ENCODE peak calls at places on chromosomes 4 and X, in nine cellular contexts. One of them, this sample, is unnamed.

GRCh38 chr4:77031544-77031943 is 44.2 kb downstream of the CCNI start:
- DNase-seq in M059J: no peak
- DNase-seq in H7: no peak
- DNase-seq in endothelial cell: no peak
- DNase-seq in iPS-NIHi11: no peak
- DNase-seq in astrocyte: no peak
- DNase-seq in activated CD8-positive, alpha-beta memory T cell treated with anti-CD3 and anti-CD28 coated beads, Interleukin-2, amount 50 U/mL, for 48 hours: no peak
- DNase-seq in astrocyte of the spinal cord: no peak
- DNase-seq in NCI-H146: no peak
- DNase-seq in this sample: no peak

GRCh38 chr4:108107116-108107515 is 61.6 kb downstream of the LEF1 start:
- DNase-seq in M059J: no peak
- DNase-seq in H7: no peak
- DNase-seq in endothelial cell: no peak
- DNase-seq in iPS-NIHi11: no peak
- DNase-seq in astrocyte: no peak
- DNase-seq in activated CD8-positive, alpha-beta memory T cell treated with anti-CD3 and anti-CD28 coated beads, Interleukin-2, amount 50 U/mL, for 48 hours: no peak
- DNase-seq in astrocyte of the spinal cord: no peak
- DNase-seq in NCI-H146: no peak
- DNase-seq in this sample: no peak

GRCh38 chr4:3059090-3059428 is 15.3 kb downstream of the HTT-AS start:
- DNase-seq in M059J: no peak
- DNase-seq in H7: no peak
- DNase-seq in endothelial cell: no peak
- DNase-seq in iPS-NIHi11: no peak
- DNase-seq in astrocyte: no peak
- DNase-seq in activated CD8-positive, alpha-beta memory T cell treated with anti-CD3 and anti-CD28 coated beads, Interleukin-2, amount 50 U/mL, for 48 hours: no peak
- DNase-seq in astrocyte of the spinal cord: no peak
- DNase-seq in NCI-H146: no peak
- DNase-seq in this sample: no peak

GRCh38 chr4:127049506-127049905 is 583.3 kb upstream of the INTU start:
- DNase-seq in M059J: peak
- DNase-seq in H7: no peak
- DNase-seq in endothelial cell: no peak
- DNase-seq in iPS-NIHi11: no peak
- DNase-seq in astrocyte: peak
- DNase-seq in activated CD8-positive, alpha-beta memory T cell treated with anti-CD3 and anti-CD28 coated beads, Interleukin-2, amount 50 U/mL, for 48 hours: no peak
- DNase-seq in astrocyte of the spinal cord: no peak
- DNase-seq in NCI-H146: no peak
- DNase-seq in this sample: no peak

GRCh38 chr4:174604198-174604597 is 81.9 kb upstream of the HPGD start:
- DNase-seq in M059J: peak
- DNase-seq in H7: no peak
- DNase-seq in endothelial cell: no peak
- DNase-seq in iPS-NIHi11: no peak
- DNase-seq in astrocyte: peak
- DNase-seq in activated CD8-positive, alpha-beta memory T cell treated with anti-CD3 and anti-CD28 coated beads, Interleukin-2, amount 50 U/mL, for 48 hours: no peak
- DNase-seq in astrocyte of the spinal cord: peak
- DNase-seq in NCI-H146: no peak
- DNase-seq in this sample: no peak

GRCh38 chrX:22366166-22366702 is 93.5 kb downstream of the CBLL2 start:
- DNase-seq in M059J: peak
- DNase-seq in H7: no peak
- DNase-seq in endothelial cell: no peak
- DNase-seq in iPS-NIHi11: no peak
- DNase-seq in astrocyte: peak
- DNase-seq in activated CD8-positive, alpha-beta memory T cell treated with anti-CD3 and anti-CD28 coated beads, Interleukin-2, amount 50 U/mL, for 48 hours: no peak
- DNase-seq in astrocyte of the spinal cord: peak
- DNase-seq in NCI-H146: no peak
- DNase-seq in this sample: no peak

GRCh38 chr4:176563591-176563990 is 229.1 kb downstream of the VEGFC start:
- DNase-seq in M059J: no peak
- DNase-seq in H7: no peak
- DNase-seq in endothelial cell: no peak
- DNase-seq in iPS-NIHi11: no peak
- DNase-seq in astrocyte: no peak
- DNase-seq in activated CD8-positive, alpha-beta memory T cell treated with anti-CD3 and anti-CD28 coated beads, Interleukin-2, amount 50 U/mL, for 48 hours: no peak
- DNase-seq in astrocyte of the spinal cord: no peak
- DNase-seq in NCI-H146: no peak
- DNase-seq in this sample: no peak

GRCh38 chrX:107454302-107454701 is 4.8 kb downstream of the FRMPD3 start:
- DNase-seq in M059J: peak
- DNase-seq in H7: no peak
- DNase-seq in endothelial cell: no peak
- DNase-seq in iPS-NIHi11: no peak
- DNase-seq in astrocyte: peak
- DNase-seq in activated CD8-positive, alpha-beta memory T cell treated with anti-CD3 and anti-CD28 coated beads, Interleukin-2, amount 50 U/mL, for 48 hours: no peak
- DNase-seq in astrocyte of the spinal cord: peak
- DNase-seq in NCI-H146: no peak
- DNase-seq in this sample: no peak

GRCh38 chr4:137471461-137471860 is 60.8 kb downstream of the PCDH18 start:
- DNase-seq in M059J: no peak
- DNase-seq in H7: no peak
- DNase-seq in endothelial cell: no peak
- DNase-seq in iPS-NIHi11: no peak
- DNase-seq in astrocyte: no peak
- DNase-seq in activated CD8-positive, alpha-beta memory T cell treated with anti-CD3 and anti-CD28 coated beads, Interleukin-2, amount 50 U/mL, for 48 hours: no peak
- DNase-seq in astrocyte of the spinal cord: no peak
- DNase-seq in NCI-H146: no peak
- DNase-seq in this sample: no peak

GRCh38 chrX:111671668-111672067 is 9.3 kb upstream of the ALG13 start:
- DNase-seq in M059J: no peak
- DNase-seq in H7: no peak
- DNase-seq in endothelial cell: no peak
- DNase-seq in iPS-NIHi11: no peak
- DNase-seq in astrocyte: no peak
- DNase-seq in activated CD8-positive, alpha-beta memory T cell treated with anti-CD3 and anti-CD28 coated beads, Interleukin-2, amount 50 U/mL, for 48 hours: no peak
- DNase-seq in astrocyte of the spinal cord: no peak
- DNase-seq in NCI-H146: no peak
- DNase-seq in this sample: no peak

GRCh38 chr4:54232151-54232688 is 3.1 kb downstream of the PDGFRA start:
- DNase-seq in M059J: no peak
- DNase-seq in H7: no peak
- DNase-seq in endothelial cell: no peak
- DNase-seq in iPS-NIHi11: no peak
- DNase-seq in astrocyte: peak
- DNase-seq in activated CD8-positive, alpha-beta memory T cell treated with anti-CD3 and anti-CD28 coated beads, Interleukin-2, amount 50 U/mL, for 48 hours: peak
- DNase-seq in astrocyte of the spinal cord: peak
- DNase-seq in NCI-H146: no peak
- DNase-seq in this sample: peak

GRCh38 chr4:118955515-118955914 is 66.9 kb downstream of the SYNPO2 start:
- DNase-seq in M059J: no peak
- DNase-seq in H7: no peak
- DNase-seq in endothelial cell: no peak
- DNase-seq in iPS-NIHi11: no peak
- DNase-seq in astrocyte: no peak
- DNase-seq in activated CD8-positive, alpha-beta memory T cell treated with anti-CD3 and anti-CD28 coated beads, Interleukin-2, amount 50 U/mL, for 48 hours: no peak
- DNase-seq in astrocyte of the spinal cord: peak
- DNase-seq in NCI-H146: no peak
- DNase-seq in this sample: no peak

GRCh38 chr4:588351-588849 is 12.3 kb upstream of the TMEM271 start:
- DNase-seq in M059J: no peak
- DNase-seq in H7: peak
- DNase-seq in endothelial cell: no peak
- DNase-seq in iPS-NIHi11: no peak
- DNase-seq in astrocyte: no peak
- DNase-seq in activated CD8-positive, alpha-beta memory T cell treated with anti-CD3 and anti-CD28 coated beads, Interleukin-2, amount 50 U/mL, for 48 hours: no peak
- DNase-seq in astrocyte of the spinal cord: no peak
- DNase-seq in NCI-H146: no peak
- DNase-seq in this sample: no peak

GRCh38 chrX:17242470-17242869 is 132.5 kb upstream of the NHS start:
- DNase-seq in M059J: peak
- DNase-seq in H7: peak
- DNase-seq in endothelial cell: peak
- DNase-seq in iPS-NIHi11: peak
- DNase-seq in astrocyte: peak
- DNase-seq in activated CD8-positive, alpha-beta memory T cell treated with anti-CD3 and anti-CD28 coated beads, Interleukin-2, amount 50 U/mL, for 48 hours: no peak
- DNase-seq in astrocyte of the spinal cord: peak
- DNase-seq in NCI-H146: peak
- DNase-seq in this sample: peak

GRCh38 chr4:140187316-140187695 is 33.3 kb upstream of the MAML3 start:
- DNase-seq in M059J: no peak
- DNase-seq in H7: no peak
- DNase-seq in endothelial cell: no peak
- DNase-seq in iPS-NIHi11: no peak
- DNase-seq in astrocyte: no peak
- DNase-seq in activated CD8-positive, alpha-beta memory T cell treated with anti-CD3 and anti-CD28 coated beads, Interleukin-2, amount 50 U/mL, for 48 hours: no peak
- DNase-seq in astrocyte of the spinal cord: peak
- DNase-seq in NCI-H146: no peak
- DNase-seq in this sample: no peak

GRCh38 chr4:101643201-101643600 is 147.3 kb upstream of the BANK1 start:
- DNase-seq in M059J: peak
- DNase-seq in H7: no peak
- DNase-seq in endothelial cell: no peak
- DNase-seq in iPS-NIHi11: no peak
- DNase-seq in astrocyte: peak
- DNase-seq in activated CD8-positive, alpha-beta memory T cell treated with anti-CD3 and anti-CD28 coated beads, Interleukin-2, amount 50 U/mL, for 48 hours: no peak
- DNase-seq in astrocyte of the spinal cord: no peak
- DNase-seq in NCI-H146: no peak
- DNase-seq in this sample: no peak

GRCh38 chrX:15973941-15974340 is 119.3 kb upstream of the AP1S2 start:
- DNase-seq in M059J: no peak
- DNase-seq in H7: no peak
- DNase-seq in endothelial cell: no peak
- DNase-seq in iPS-NIHi11: no peak
- DNase-seq in astrocyte: no peak
- DNase-seq in activated CD8-positive, alpha-beta memory T cell treated with anti-CD3 and anti-CD28 coated beads, Interleukin-2, amount 50 U/mL, for 48 hours: no peak
- DNase-seq in astrocyte of the spinal cord: no peak
- DNase-seq in NCI-H146: no peak
- DNase-seq in this sample: no peak

GRCh38 chr4:101355246-101355645 is 7.9 kb upstream of the PPP3CA start:
- DNase-seq in M059J: no peak
- DNase-seq in H7: no peak
- DNase-seq in endothelial cell: no peak
- DNase-seq in iPS-NIHi11: no peak
- DNase-seq in astrocyte: no peak
- DNase-seq in activated CD8-positive, alpha-beta memory T cell treated with anti-CD3 and anti-CD28 coated beads, Interleukin-2, amount 50 U/mL, for 48 hours: no peak
- DNase-seq in astrocyte of the spinal cord: no peak
- DNase-seq in NCI-H146: no peak
- DNase-seq in this sample: no peak

GRCh38 chr4:74005528-74005927 is 7.1 kb upstream of the CXCL5 start:
- DNase-seq in M059J: peak
- DNase-seq in H7: no peak
- DNase-seq in endothelial cell: no peak
- DNase-seq in iPS-NIHi11: no peak
- DNase-seq in astrocyte: no peak
- DNase-seq in activated CD8-positive, alpha-beta memory T cell treated with anti-CD3 and anti-CD28 coated beads, Interleukin-2, amount 50 U/mL, for 48 hours: no peak
- DNase-seq in astrocyte of the spinal cord: no peak
- DNase-seq in NCI-H146: no peak
- DNase-seq in this sample: no peak

GRCh38 chr4:117783716-117784115 is 250.6 kb upstream of the NDST3 start:
- DNase-seq in M059J: peak
- DNase-seq in H7: no peak
- DNase-seq in endothelial cell: no peak
- DNase-seq in iPS-NIHi11: no peak
- DNase-seq in astrocyte: peak
- DNase-seq in activated CD8-positive, alpha-beta memory T cell treated with anti-CD3 and anti-CD28 coated beads, Interleukin-2, amount 50 U/mL, for 48 hours: no peak
- DNase-seq in astrocyte of the spinal cord: peak
- DNase-seq in NCI-H146: no peak
- DNase-seq in this sample: no peak

GRCh38 chrX:7252013-7252610 is 104.2 kb upstream of the PUDP start:
- DNase-seq in M059J: no peak
- DNase-seq in H7: no peak
- DNase-seq in endothelial cell: no peak
- DNase-seq in iPS-NIHi11: no peak
- DNase-seq in astrocyte: no peak
- DNase-seq in activated CD8-positive, alpha-beta memory T cell treated with anti-CD3 and anti-CD28 coated beads, Interleukin-2, amount 50 U/mL, for 48 hours: no peak
- DNase-seq in astrocyte of the spinal cord: no peak
- DNase-seq in NCI-H146: no peak
- DNase-seq in this sample: no peak

GRCh38 chr4:147328756-147329446 is 152.0 kb upstream of the EDNRA start:
- DNase-seq in M059J: no peak
- DNase-seq in H7: no peak
- DNase-seq in endothelial cell: no peak
- DNase-seq in iPS-NIHi11: no peak
- DNase-seq in astrocyte: no peak
- DNase-seq in activated CD8-positive, alpha-beta memory T cell treated with anti-CD3 and anti-CD28 coated beads, Interleukin-2, amount 50 U/mL, for 48 hours: no peak
- DNase-seq in astrocyte of the spinal cord: no peak
- DNase-seq in NCI-H146: no peak
- DNase-seq in this sample: no peak

GRCh38 chrX:135185795-135186443 is 14.7 kb upstream of the CT55 start:
- DNase-seq in M059J: peak
- DNase-seq in H7: peak
- DNase-seq in endothelial cell: peak
- DNase-seq in iPS-NIHi11: peak
- DNase-seq in astrocyte: peak
- DNase-seq in activated CD8-positive, alpha-beta memory T cell treated with anti-CD3 and anti-CD28 coated beads, Interleukin-2, amount 50 U/mL, for 48 hours: peak
- DNase-seq in astrocyte of the spinal cord: peak
- DNase-seq in NCI-H146: peak
- DNase-seq in this sample: peak

GRCh38 chrX:122187065-122187464 is 997.0 kb upstream of the GRIA3 start:
- DNase-seq in M059J: no peak
- DNase-seq in H7: no peak
- DNase-seq in endothelial cell: no peak
- DNase-seq in iPS-NIHi11: no peak
- DNase-seq in astrocyte: no peak
- DNase-seq in activated CD8-positive, alpha-beta memory T cell treated with anti-CD3 and anti-CD28 coated beads, Interleukin-2, amount 50 U/mL, for 48 hours: no peak
- DNase-seq in astrocyte of the spinal cord: no peak
- DNase-seq in NCI-H146: no peak
- DNase-seq in this sample: no peak

GRCh38 chrX:20414066-20414465 is 147.4 kb upstream of the RPS6KA3 start:
- DNase-seq in M059J: no peak
- DNase-seq in H7: no peak
- DNase-seq in endothelial cell: no peak
- DNase-seq in iPS-NIHi11: no peak
- DNase-seq in astrocyte: peak
- DNase-seq in activated CD8-positive, alpha-beta memory T cell treated with anti-CD3 and anti-CD28 coated beads, Interleukin-2, amount 50 U/mL, for 48 hours: no peak
- DNase-seq in astrocyte of the spinal cord: no peak
- DNase-seq in NCI-H146: no peak
- DNase-seq in this sample: no peak

GRCh38 chrX:150361070-150361776 is 1.9 kb upstream of the MAMLD1 start:
- DNase-seq in M059J: peak
- DNase-seq in H7: peak
- DNase-seq in endothelial cell: peak
- DNase-seq in iPS-NIHi11: peak
- DNase-seq in astrocyte: no peak
- DNase-seq in activated CD8-positive, alpha-beta memory T cell treated with anti-CD3 and anti-CD28 coated beads, Interleukin-2, amount 50 U/mL, for 48 hours: peak
- DNase-seq in astrocyte of the spinal cord: no peak
- DNase-seq in NCI-H146: no peak
- DNase-seq in this sample: peak

GRCh38 chrX:133881893-133882292 is 103.5 kb downstream of the GPC3 start:
- DNase-seq in M059J: no peak
- DNase-seq in H7: no peak
- DNase-seq in endothelial cell: no peak
- DNase-seq in iPS-NIHi11: peak
- DNase-seq in astrocyte: no peak
- DNase-seq in activated CD8-positive, alpha-beta memory T cell treated with anti-CD3 and anti-CD28 coated beads, Interleukin-2, amount 50 U/mL, for 48 hours: no peak
- DNase-seq in astrocyte of the spinal cord: no peak
- DNase-seq in NCI-H146: no peak
- DNase-seq in this sample: peak

GRCh38 chr4:63566658-63567057 is 842.6 kb downstream of the TECRL start:
- DNase-seq in M059J: no peak
- DNase-seq in H7: no peak
- DNase-seq in endothelial cell: no peak
- DNase-seq in iPS-NIHi11: no peak
- DNase-seq in astrocyte: no peak
- DNase-seq in activated CD8-positive, alpha-beta memory T cell treated with anti-CD3 and anti-CD28 coated beads, Interleukin-2, amount 50 U/mL, for 48 hours: no peak
- DNase-seq in astrocyte of the spinal cord: no peak
- DNase-seq in NCI-H146: no peak
- DNase-seq in this sample: no peak

GRCh38 chrX:151391722-151392121 is 5.3 kb upstream of the VMA21 start:
- DNase-seq in M059J: no peak
- DNase-seq in H7: peak
- DNase-seq in endothelial cell: no peak
- DNase-seq in iPS-NIHi11: peak
- DNase-seq in astrocyte: no peak
- DNase-seq in activated CD8-positive, alpha-beta memory T cell treated with anti-CD3 and anti-CD28 coated beads, Interleukin-2, amount 50 U/mL, for 48 hours: no peak
- DNase-seq in astrocyte of the spinal cord: no peak
- DNase-seq in NCI-H146: no peak
- DNase-seq in this sample: no peak

GRCh38 chrX:56233682-56234081 is 1.5 kb downstream of the KLF8 start:
- DNase-seq in M059J: no peak
- DNase-seq in H7: peak
- DNase-seq in endothelial cell: peak
- DNase-seq in iPS-NIHi11: peak
- DNase-seq in astrocyte: peak
- DNase-seq in activated CD8-positive, alpha-beta memory T cell treated with anti-CD3 and anti-CD28 coated beads, Interleukin-2, amount 50 U/mL, for 48 hours: no peak
- DNase-seq in astrocyte of the spinal cord: peak
- DNase-seq in NCI-H146: no peak
- DNase-seq in this sample: peak

GRCh38 chr4:165666836-165667235 is 206.2 kb upstream of the TLL1 start:
- DNase-seq in M059J: no peak
- DNase-seq in H7: no peak
- DNase-seq in endothelial cell: no peak
- DNase-seq in iPS-NIHi11: no peak
- DNase-seq in astrocyte: no peak
- DNase-seq in activated CD8-positive, alpha-beta memory T cell treated with anti-CD3 and anti-CD28 coated beads, Interleukin-2, amount 50 U/mL, for 48 hours: no peak
- DNase-seq in astrocyte of the spinal cord: no peak
- DNase-seq in NCI-H146: no peak
- DNase-seq in this sample: no peak

This sample was measured in neural progenitor cell.